ENCODE peak calls at places on chromosomes 16 and 17, in four cellular contexts. R, H, A and S are unnamed samples.

GRCh38 chr17:18850679-18851078 is 7.3 kb upstream of the PRPSAP2 start:
- DNase-seq in R (no peak), H (no peak), A (no peak), S (no peak)

GRCh38 chr17:51000835-51001638 is 119.6 kb downstream of the SPAG9 start:
- DNase-seq in R (peak), H (peak), A (peak), S (peak)

GRCh38 chr16:21565816-21566669 is 33.3 kb upstream of the METTL9 start:
- DNase-seq in R (no peak), H (no peak), A (no peak), S (no peak)

GRCh38 chr16:81366316-81366932 is 51.7 kb downstream of the GAN start:
- DNase-seq in R (peak), H (peak), A (no peak), S (peak)

GRCh38 chr16:66979011-66979717 is 9.2 kb upstream of the CES4A start:
- DNase-seq in R (no peak), H (no peak), A (no peak), S (peak)

GRCh38 chr17:29931253-29931932 is 1.4 kb upstream of the SSH2 start:
- DNase-seq in R (peak), H (peak), A (peak), S (peak)

GRCh38 chr16:4200000-4200780 is 41.7 kb downstream of the SRL start:
- DNase-seq in R (peak), H (peak), A (peak), S (peak)

GRCh38 chr16:3954411-3954921 is 74.0 kb upstream of the CREBBP start:
- DNase-seq in R (peak), H (no peak), A (peak), S (no peak)

GRCh38 chr16:89216315-89217137 is 977 bp upstream of the ZNF778 start:
- DNase-seq in R (peak), H (peak), A (peak), S (peak)

GRCh38 chr17:36864230-36864629 is 73.0 kb upstream of the LHX1 start:
- DNase-seq in R (no peak), H (no peak), A (no peak), S (no peak)